ENCODE peak calls at places on chromosomes 1 and 21, in eight cellular contexts. T is aorta, D is kidney epithelial cell, A is tibial nerve, Q is right lobe of liver, H is brain microvascular endothelial cell, S is GM12865, E is left ventricle myocardium inferior. R is an unnamed sample.

GRCh38 chr21:33299181-33299752 is 25.5 kb upstream of the IFNAR1 start:
- DNase-seq in T (no peak), D (no peak), A (no peak), Q (no peak), H (no peak), S (peak), E (no peak), R (no peak)

GRCh38 chr1:165289556-165289955 is 67.0 kb downstream of the LMX1A start:
- DNase-seq in T (no peak), D (no peak), A (no peak), Q (no peak), H (no peak), S (no peak), E (no peak), R (no peak)

GRCh38 chr1:119859647-119860046 is 36.7 kb downstream of the ADAM30 start:
- DNase-seq in T (no peak), D (peak), A (no peak), Q (no peak), H (peak), S (no peak), E (no peak), R (no peak)

GRCh38 chr1:230186003-230186863 is 119.2 kb downstream of the GALNT2 start:
- DNase-seq in T (no peak), D (peak), A (no peak), Q (peak), H (peak), S (no peak), E (no peak), R (peak)

GRCh38 chr1:234858722-234859121 is 248.7 kb upstream of the IRF2BP2 start:
- DNase-seq in T (no peak), D (no peak), A (no peak), Q (no peak), H (no peak), S (no peak), E (no peak), R (peak)

GRCh38 chr1:65584399-65584798 is 163.9 kb downstream of the LEPR start:
- DNase-seq in T (no peak), D (no peak), A (no peak), Q (no peak), H (no peak), S (no peak), E (no peak), R (no peak)

GRCh38 chr1:7886346-7886745 is 33.5 kb upstream of the UTS2 start:
- DNase-seq in T (no peak), D (no peak), A (no peak), Q (no peak), H (no peak), S (no peak), E (no peak), R (no peak)

GRCh38 chr1:28887835-28888682 is 26.3 kb upstream of the EPB41 start:
- DNase-seq in T (no peak), D (no peak), A (no peak), Q (peak), H (no peak), S (no peak), E (peak), R (peak)

GRCh38 chr1:202311880-202312635 is 29.7 kb downstream of the UBE2T start:
- DNase-seq in T (no peak), D (no peak), A (no peak), Q (no peak), H (no peak), S (no peak), E (no peak), R (no peak)

GRCh38 chr1:14968251-14968812 is 185.2 kb upstream of the TMEM51 start:
- DNase-seq in T (peak), D (peak), A (peak), Q (no peak), H (peak), S (no peak), E (peak), R (no peak)

GRCh38 chr1:187143783-187144182 is 315.0 kb downstream of the PLA2G4A start:
- DNase-seq in T (no peak), D (no peak), A (no peak), Q (no peak), H (no peak), S (no peak), E (no peak), R (no peak)

GRCh38 chr1:172408958-172409357 is 11.5 kb upstream of the C1orf105 start:
- DNase-seq in T (no peak), D (no peak), A (no peak), Q (no peak), H (no peak), S (no peak), E (no peak), R (no peak)

GRCh38 chr1:210654176-210654786 is 325.6 kb downstream of the HHAT start:
- DNase-seq in T (no peak), D (no peak), A (no peak), Q (no peak), H (peak), S (no peak), E (no peak), R (no peak)

GRCh38 chr1:111476214-111476613 is 2.4 kb downstream of the C1orf162 start:
- DNase-seq in T (no peak), D (no peak), A (no peak), Q (no peak), H (no peak), S (no peak), E (no peak), R (no peak)
- H3K4me3 ChIP-seq in T (no peak), D (no peak), A (peak), Q (no peak), H (no peak), S (no peak), E (no peak), R (no peak)

DNA sequence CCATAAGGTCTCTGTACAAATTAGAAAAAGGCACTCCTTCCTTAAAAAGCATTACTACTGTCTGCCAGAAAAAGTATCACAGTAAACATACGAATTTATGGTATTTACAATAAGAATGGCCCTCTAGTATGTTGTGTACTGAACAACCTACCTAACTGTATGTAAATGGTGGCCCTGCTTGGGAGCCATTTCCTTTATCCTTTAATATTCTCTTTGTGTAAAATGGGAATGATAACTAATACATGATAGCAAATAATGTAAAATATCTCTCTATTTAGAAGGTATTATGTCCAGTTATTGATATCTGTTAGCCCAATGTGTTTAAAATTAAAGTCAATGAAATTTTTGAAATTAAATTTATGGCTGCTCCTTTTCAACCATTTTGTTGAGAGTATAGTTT is 5.2 kb downstream of the DR1 start:
- DNase-seq in T (no peak), D (no peak), A (no peak), Q (no peak), H (no peak), S (no peak), E (no peak), R (no peak)
- H3K4me3 ChIP-seq in T (no peak), D (no peak), A (no peak), Q (no peak), H (no peak), S (peak), E (no peak), R (no peak)

GRCh38 chr21:25582164-25582563 is 25.1 kb downstream of the MRPL39 start:
- DNase-seq in T (no peak), D (no peak), A (no peak), Q (no peak), H (no peak), S (peak), E (no peak), R (no peak)

GRCh38 chr21:25577765-25578069 is 29.6 kb downstream of the MRPL39 start:
- DNase-seq in T (no peak), D (no peak), A (no peak), Q (no peak), H (no peak), S (no peak), E (no peak), R (no peak)

GRCh38 chr21:25578070-25578961 is 29.0 kb downstream of the MRPL39 start:
- DNase-seq in T (no peak), D (no peak), A (no peak), Q (no peak), H (no peak), S (peak), E (no peak), R (no peak)

GRCh38 chr21:25582888-25583287 is 24.4 kb downstream of the MRPL39 start:
- DNase-seq in T (no peak), D (no peak), A (no peak), Q (no peak), H (no peak), S (peak), E (no peak), R (no peak)

GRCh38 chr21:25579402-25580016 is 27.8 kb downstream of the MRPL39 start:
- DNase-seq in T (no peak), D (no peak), A (no peak), Q (no peak), H (no peak), S (no peak), E (no peak), R (no peak)
- H3K4me3 ChIP-seq in T (no peak), D (no peak), A (no peak), Q (no peak), H (no peak), S (no peak), E (no peak), R (no peak)

GRCh38 chr1:47865881-47866535 is 131.2 kb downstream of the TRABD2B start:
- DNase-seq in T (no peak), D (no peak), A (no peak), Q (no peak), H (no peak), S (no peak), E (no peak), R (no peak)

GRCh38 chr1:47867447-47868347 is 129.5 kb downstream of the TRABD2B start:
- DNase-seq in T (no peak), D (no peak), A (no peak), Q (no peak), H (no peak), S (no peak), E (no peak), R (no peak)

GRCh38 chr1:47868348-47868676 is 128.9 kb downstream of the TRABD2B start:
- DNase-seq in T (no peak), D (no peak), A (no peak), Q (no peak), H (no peak), S (no peak), E (no peak), R (no peak)

GRCh38 chr1:47870480-47870879 is 126.7 kb downstream of the TRABD2B start:
- DNase-seq in T (no peak), D (no peak), A (no peak), Q (no peak), H (no peak), S (no peak), E (no peak), R (no peak)

GRCh38 chr1:47866631-47867446 is 130.3 kb downstream of the TRABD2B start:
- DNase-seq in T (no peak), D (no peak), A (no peak), Q (no peak), H (no peak), S (no peak), E (no peak), R (no peak)
- H3K4me3 ChIP-seq in T (no peak), D (no peak), A (no peak), Q (no peak), H (no peak), S (no peak), E (no peak), R (no peak)

R was measured in endodermal cell.